ENCODE peak calls at places on chromosomes 3 and 15, in four cellular contexts. K, O, S and F are unnamed samples.

GRCh38 chr3:43086460-43087165 is 19.3 kb downstream of the POMGNT2 start:
- DNase-seq in O (no peak), S (no peak), K (no peak), F (no peak)

GRCh38 chr3:132256984-132257383 is 60.2 kb upstream of the ACP3 start:
- DNase-seq in S (peak; percentile 59), K (peak; percentile 50), O (no peak), F (peak; percentile 12)

GRCh38 chr15:69826818-69827174 is 270.9 kb downstream of the TLE3 start:
- DNase-seq in K (no peak), O (no peak), S (no peak), F (no peak)

GRCh38 chr3:111072016-111072891 is 638 bp downstream of the NECTIN3 start:
- DNase-seq in S (peak; percentile 71), O (peak; percentile 83), K (peak; percentile 11), F (peak; percentile 56)

GRCh38 chr3:182816181-182816580 is 22.9 kb downstream of the ATP11B start:
- DNase-seq in O (no peak), S (no peak), K (no peak), F (no peak)

GRCh38 chr3:172749201-172749965 is 1.1 kb upstream of the ECT2 start:
- DNase-seq in O (no peak), K (peak; percentile 14), S (peak; percentile 92), F (peak; percentile 79)

GRCh38 chr3:72187131-72187530 is 402.2 kb upstream of the PROK2 start:
- DNase-seq in O (no peak), S (no peak), K (no peak), F (no peak)

GRCh38 chr3:38165722-38166387 is 518 bp downstream of the OXSR1 start:
- DNase-seq in S (peak; percentile 74), K (peak; percentile 52), O (no peak), F (no peak)

GRCh38 chr3:14862661-14863230 is 44.0 kb downstream of the FGD5 start:
- DNase-seq in O (no peak), S (no peak), K (no peak), F (no peak)

GRCh38 chr15:92111756-92112155 is 258.2 kb downstream of the SLCO3A1 start:
- DNase-seq in K (no peak), S (peak; percentile 15), O (no peak), F (no peak)

GRCh38 chr3:99883693-99884092 is 66.0 kb downstream of the CMSS1 start:
- DNase-seq in S (no peak), K (no peak), O (no peak), F (no peak)
- H3K9me3 ChIP-seq in S (no peaks in the 10 kb centered on the region), K (no peaks in the 10 kb centered on the region), O (no peaks in the 10 kb centered on the region), F (no peaks in the 10 kb centered on the region)

GRCh38 chr3:143839980-143840379 is 8.3 kb downstream of the SLC9A9 start:
- DNase-seq in S (no peak), K (no peak), O (no peak), F (no peak)
- H3K4me3 ChIP-seq in S (no peak overlapping the region), K (no peak overlapping the region), O (no peak overlapping the region), F (no peak overlapping the region)

GRCh38 chr15:99493461-99493860 is 72.3 kb upstream of the MEF2A start:
- DNase-seq in O (no peak), K (no peak), S (no peak), F (no peak)

GRCh38 chr15:99492275-99492674 is 73.5 kb upstream of the MEF2A start:
- DNase-seq in O (no peak), K (no peak), S (no peak), F (no peak)

GRCh38 chr15:99495430-99496301 is 70.1 kb upstream of the MEF2A start:
- DNase-seq in S (no peak), K (no peak), O (no peak), F (no peak)

GRCh38 chr15:99492716-99493115 is 73.1 kb upstream of the MEF2A start:
- DNase-seq in S (no peak), K (no peak), O (no peak), F (no peak)

DNA sequence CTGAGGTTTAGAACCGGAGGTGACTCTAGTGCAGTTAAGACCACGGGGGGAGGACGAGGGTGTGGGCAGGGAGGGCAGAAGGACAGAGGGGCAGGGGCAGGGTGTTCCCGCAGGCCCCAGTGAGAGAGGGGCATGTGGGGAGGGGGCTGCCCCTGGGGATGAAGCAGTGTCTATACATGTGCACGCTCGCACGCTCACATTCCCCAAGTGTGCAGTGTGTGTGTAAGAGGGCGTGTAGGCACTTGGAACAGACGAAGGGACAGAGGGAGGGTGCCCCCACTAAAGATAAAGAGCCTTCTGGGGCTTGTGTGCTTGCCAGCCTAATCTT is 69.5 kb upstream of the MEF2A start:
- DNase-seq in O (no peak), K (no peak), S (no peak), F (no peak)
- H3K9me3 ChIP-seq in O (no peaks in the 10 kb centered on the region), K (no peaks in the 10 kb centered on the region), S (peaks cover 9% of the 10 kb centered on the region), F (peaks cover 5% of the 10 kb centered on the region)

DNA sequence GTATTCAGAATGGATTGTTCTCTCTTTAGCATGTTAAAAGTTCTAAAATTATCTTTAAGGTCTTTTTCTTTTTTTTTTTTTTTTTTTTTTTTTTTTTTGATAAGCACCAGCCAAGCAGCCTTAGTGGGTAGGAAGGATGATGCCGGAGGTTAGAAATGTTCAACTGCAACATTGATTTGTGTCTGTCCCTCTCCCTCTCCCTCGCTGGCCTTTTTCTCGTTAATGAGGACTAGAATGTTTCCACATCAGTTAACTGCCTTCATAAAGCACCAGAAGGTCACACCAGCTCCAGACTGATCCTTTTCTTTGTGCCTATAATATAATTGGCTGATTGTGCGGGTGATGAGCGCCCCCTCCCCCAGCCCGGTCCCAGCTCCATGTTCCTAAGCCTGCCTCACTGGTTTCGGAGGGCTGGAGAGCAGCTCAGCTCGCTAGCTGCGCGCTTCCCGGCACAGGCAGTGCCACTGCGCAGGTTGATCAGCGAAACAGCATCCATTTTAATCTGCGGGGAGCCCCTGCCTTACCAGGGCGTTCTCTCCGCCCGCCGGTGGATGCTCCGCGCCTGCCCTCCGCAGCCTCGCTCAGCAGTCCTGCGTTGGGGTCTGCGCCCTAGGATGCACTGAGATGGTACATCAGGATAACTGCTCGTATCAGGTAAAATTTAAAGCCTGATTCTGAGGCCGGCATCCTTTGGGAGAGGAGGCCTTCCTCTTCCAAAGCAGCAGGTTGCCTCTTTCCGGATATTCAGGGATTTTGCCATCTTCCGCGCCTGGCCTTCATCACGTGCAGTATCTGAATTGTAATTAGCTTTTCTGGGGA is 148.9 kb upstream of the IL12A start:
- DNase-seq in O (no peak), S (no peak), K (no peak), F (no peak)
- H3K4me3 ChIP-seq in O (peak within 1 kb of the TSS; percentile 38), S (no peak within 1 kb of the TSS), K (peak within 1 kb of the TSS; percentile 11), F (no peak within 1 kb of the TSS)

GRCh38 chr15:101514318-101514717 is 24.8 kb upstream of the PCSK6 start:
- DNase-seq in S (no peak), K (no peak), O (no peak), F (no peak)

GRCh38 chr15:101521084-101521483 is 31.6 kb upstream of the PCSK6 start:
- DNase-seq in K (no peak), S (no peak), O (no peak), F (no peak)

GRCh38 chr15:101521563-101521962 is 32.1 kb upstream of the PCSK6 start:
- DNase-seq in K (no peak), O (no peak), S (no peak), F (no peak)

GRCh38 chr15:101520395-101520794 is 30.9 kb upstream of the PCSK6 start:
- DNase-seq in O (no peak), S (no peak), K (no peak), F (no peak)

DNA sequence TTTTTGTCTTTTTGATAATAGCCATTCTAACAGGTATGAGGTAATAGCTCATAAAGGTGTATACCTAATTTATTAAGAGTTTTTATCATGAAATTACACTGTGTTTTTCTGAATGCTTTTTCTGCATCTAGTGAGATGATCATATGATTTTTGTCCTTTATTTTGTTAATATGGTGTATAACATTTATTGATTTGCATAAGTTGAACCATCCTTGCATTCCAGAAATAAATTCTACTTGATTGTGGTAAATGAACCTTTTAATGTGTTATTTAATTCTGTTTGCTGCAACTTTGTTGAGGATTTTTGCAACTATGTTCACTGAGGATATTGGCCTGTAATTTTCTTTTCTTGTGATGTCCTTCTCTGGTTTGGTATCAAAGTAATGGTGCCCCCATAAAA is 28.0 kb upstream of the PCSK6 start:
- DNase-seq in O (no peak), K (no peak), S (no peak), F (no peak)
- H3K9me3 ChIP-seq in O (no peaks in the 10 kb centered on the region), K (no peaks in the 10 kb centered on the region), S (peaks cover 49% of the 10 kb centered on the region), F (peaks cover 35% of the 10 kb centered on the region)

DNA sequence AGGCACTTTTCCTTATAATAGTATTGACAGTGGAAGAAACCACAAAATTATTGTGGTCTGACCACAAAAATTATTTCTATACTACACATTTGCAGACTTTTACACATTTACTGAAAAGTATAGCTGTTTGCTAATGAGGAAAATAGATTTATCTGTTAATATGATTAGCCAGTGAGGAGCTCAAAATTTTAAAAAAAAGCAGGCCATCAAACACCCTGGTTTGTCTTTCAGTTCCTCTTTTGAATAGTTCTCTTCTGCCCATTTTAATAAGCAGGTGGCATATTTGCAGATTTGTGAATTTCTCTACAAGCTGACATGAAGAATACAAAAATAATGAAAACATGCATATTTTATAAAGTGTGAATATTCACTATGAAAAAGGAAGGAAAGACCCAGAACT is 5.6 kb downstream of the OSBPL11 start:
- DNase-seq in S (no peak), K (no peak), O (no peak), F (no peak)
- H3K4me3 ChIP-seq in S (peak overlapping the region; percentile 46), K (no peak overlapping the region), O (no peak overlapping the region), F (no peak overlapping the region)

DNA sequence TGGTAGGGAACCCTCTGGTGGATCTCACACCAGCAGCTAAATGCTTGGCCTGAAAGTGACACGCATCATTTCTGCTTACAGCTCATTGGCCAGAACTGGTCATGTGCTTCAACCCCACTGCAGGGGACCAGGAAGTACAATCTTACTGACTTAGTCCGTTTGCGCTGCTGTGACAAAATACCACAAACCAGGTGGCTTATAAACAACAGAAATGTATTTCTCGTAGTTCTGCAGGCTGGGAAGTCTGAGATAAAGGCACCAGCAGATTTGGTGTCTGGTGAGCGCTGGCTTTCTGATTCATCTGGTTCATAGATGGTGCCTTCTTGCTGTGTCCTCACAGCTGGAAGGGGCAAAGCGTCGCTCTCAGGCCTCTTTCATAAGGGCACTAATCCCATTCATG is 77.4 kb upstream of the SELENOK start:
- DNase-seq in O (no peak), S (no peak), K (no peak), F (no peak)
- H3K9me3 ChIP-seq in O (no peaks in the 10 kb centered on the region), S (peaks cover 34% of the 10 kb centered on the region), K (no peaks in the 10 kb centered on the region), F (no peaks in the 10 kb centered on the region)

GRCh38 chr3:127222664-127223063 is 29.7 kb downstream of the PRR23E start:
- DNase-seq in S (no peak), O (no peak), K (no peak), F (no peak)
- H3K4me3 ChIP-seq in S (no peak overlapping the region), O (no peak overlapping the region), K (no peak overlapping the region), F (no peak overlapping the region)